ENCODE peak calls at places on chromosomes 16 and 17, in four cellular contexts. U, F, B and A are unnamed samples.

GRCh38 chr17:42997390-42997983 is 732 bp upstream of the RPL27 start:
- DNase-seq in B (no peak), U (no peak), F (no peak), A (peak)

GRCh38 chr17:5500247-5500803 is 14.0 kb downstream of the MIS12 start:
- DNase-seq in B (no peak), F (no peak), U (no peak), A (no peak)

GRCh38 chr16:9330036-9330545 is 238.6 kb downstream of the HAPSTR1 start:
- DNase-seq in B (no peak), F (no peak), U (no peak), A (no peak)

GRCh38 chr16:586645-587590 is 2.9 kb upstream of the RAB40C start:
- DNase-seq in F (no peak), B (no peak), U (peak), A (no peak)

GRCh38 chr17:3679186-3680126 is 10.8 kb downstream of the EMC6 start:
- DNase-seq in U (no peak), B (no peak), F (no peak), A (no peak)

GRCh38 chr16:66931665-66932064 is 2.5 kb downstream of the CIAO2B start:
- DNase-seq in F (no peak), U (no peak), B (no peak), A (no peak)

GRCh38 chr16:24668481-24669001 is 60.9 kb upstream of the TNRC6A start:
- DNase-seq in B (no peak), F (no peak), U (peak), A (no peak)

GRCh38 chr17:1029196-1029911 is 32.4 kb downstream of the TIMM22 start:
- DNase-seq in B (no peak), F (no peak), U (peak), A (peak)

GRCh38 chr17:40301315-40301714 is 7.7 kb upstream of the RARA start:
- DNase-seq in B (peak), U (no peak), F (no peak), A (peak)

GRCh38 chr16:138049-138417 is 440 bp downstream of the NPRL3 start:
- DNase-seq in U (peak), B (no peak), F (no peak), A (peak)

GRCh38 chr17:15502315-15503112 is 35.1 kb upstream of the CDRT4 start:
- DNase-seq in F (no peak), U (peak), B (peak), A (peak)

GRCh38 chr17:218711-219110 is 37.3 kb upstream of the DOC2B start:
- DNase-seq in B (no peak), U (no peak), F (no peak), A (peak)

GRCh38 chr16:25135239-25135878 is 23.8 kb downstream of the LCMT1 start:
- DNase-seq in F (no peak), B (peak), U (peak), A (no peak)

GRCh38 chr16:70576431-70577255 is 53.0 kb downstream of the SF3B3 start:
- DNase-seq in B (peak), F (no peak), U (peak), A (no peak)

GRCh38 chr16:29862383-29862883 is 593 bp downstream of the CDIPT start:
- DNase-seq in F (no peak), B (peak), U (peak), A (peak)

GRCh38 chr16:21001262-21001661 is 100.7 kb downstream of the LYRM1 start:
- DNase-seq in U (peak), B (peak), F (peak), A (peak)

GRCh38 chr17:45976755-45977505 is 22.1 kb upstream of the STH start:
- DNase-seq in F (no peak), B (no peak), U (peak), A (no peak)

GRCh38 chr17:49952209-49952911 is 16.6 kb upstream of the DLX4 start:
- DNase-seq in B (peak), U (peak), F (peak), A (peak)

GRCh38 chr17:30291571-30292489 is at the start of gene BLMH:
- DNase-seq in U (peak), B (peak), F (no peak), A (peak)

GRCh38 chr17:81898885-81899284 is 3.2 kb upstream of the NPB start:
- DNase-seq in U (no peak), B (no peak), F (no peak), A (no peak)

GRCh38 chr17:9217151-9218067 is 196.1 kb downstream of the NTN1 start:
- DNase-seq in B (no peak), U (peak), F (no peak), A (no peak)

GRCh38 chr17:43931062-43931571 is 11.2 kb downstream of the PPY start:
- DNase-seq in F (no peak), U (no peak), B (peak), A (no peak)

GRCh38 chr17:39225974-39226683 is 384 bp upstream of the STAC2 start:
- DNase-seq in F (no peak), U (peak), B (peak), A (peak)

GRCh38 chr17:45334231-45334630 is 17.4 kb upstream of the MAP3K14 start:
- DNase-seq in F (no peak), B (no peak), U (no peak), A (no peak)

GRCh38 chr16:74309789-74310781 is 13.5 kb downstream of the PSMD7 start:
- DNase-seq in B (peak), U (peak), F (peak), A (peak)

GRCh38 chr17:3695723-3696411 is at the start of gene P2RX5:
- DNase-seq in F (no peak), U (peak), B (no peak), A (peak)

GRCh38 chr17:52762147-52762793 is 603.8 kb upstream of the CA10 start:
- DNase-seq in F (no peak), U (no peak), B (no peak), A (no peak)

GRCh38 chr17:47316316-47316715 is 7.4 kb upstream of the EFCAB13 start:
- DNase-seq in F (no peak), U (no peak), B (no peak), A (no peak)

GRCh38 chr16:88493879-88494278 is 40.8 kb downstream of the ZFPM1 start:
- DNase-seq in B (no peak), U (no peak), F (no peak), A (no peak)

DNA sequence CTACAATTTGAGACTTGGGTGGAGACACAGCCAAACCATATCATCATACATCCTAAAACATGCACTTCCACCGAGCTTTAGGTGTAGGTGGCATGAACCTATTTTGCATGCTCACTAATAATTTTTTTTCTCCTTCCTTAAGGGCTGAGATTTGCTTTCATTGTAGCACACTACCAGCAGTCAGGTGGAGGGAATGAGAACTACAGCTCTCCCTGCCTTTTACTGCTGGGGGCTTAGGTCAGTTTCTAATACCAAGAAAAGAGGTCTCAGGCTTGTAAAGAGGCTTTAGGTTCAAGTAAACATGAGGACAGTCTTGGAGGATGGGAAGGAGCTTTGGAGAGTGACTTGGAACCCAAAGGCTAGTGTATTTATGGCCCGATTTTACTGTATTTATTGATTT is 22.0 kb downstream of the CFAP20 start:
- DNase-seq in F (no peak), B (no peak), U (no peak), A (no peak)
- TF ChIP-seq CTCF in F (no peak), B (no peak), U (no peak), A (no peak)

DNA sequence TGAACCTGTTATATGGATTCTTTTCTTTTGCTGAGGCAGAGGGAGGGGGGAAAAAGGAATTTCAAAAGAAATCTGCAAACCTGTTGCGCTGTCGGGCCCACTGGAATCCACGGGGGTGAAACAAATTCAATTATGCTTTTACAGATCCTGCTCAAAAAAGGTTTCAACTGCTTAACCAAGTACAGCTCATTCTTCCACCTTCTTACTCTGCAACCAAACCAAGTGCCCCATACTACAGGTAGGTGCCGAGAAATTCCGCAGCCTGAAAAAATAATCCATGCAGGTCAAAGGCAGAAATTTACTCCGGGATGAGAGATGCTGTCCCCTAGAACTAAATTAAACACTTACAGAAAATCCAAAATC is 416 bp downstream of the RNF43 start:
- DNase-seq in F (no peak), U (no peak), B (no peak), A (no peak)
- H3K27ac ChIP-seq in F (peak), U (peak), B (peak), A (peak)

GRCh38 chr17:62984801-62985200 is 18.8 kb downstream of the TANC2 start:
- DNase-seq in B (no peak), U (no peak), F (no peak), A (no peak)

GRCh38 chr17:62986549-62986948 is 20.5 kb downstream of the TANC2 start:
- DNase-seq in U (no peak), B (no peak), F (no peak), A (no peak)

GRCh38 chr17:62981933-62982332 is 15.9 kb downstream of the TANC2 start:
- DNase-seq in F (no peak), B (peak), U (no peak), A (no peak)

DNA sequence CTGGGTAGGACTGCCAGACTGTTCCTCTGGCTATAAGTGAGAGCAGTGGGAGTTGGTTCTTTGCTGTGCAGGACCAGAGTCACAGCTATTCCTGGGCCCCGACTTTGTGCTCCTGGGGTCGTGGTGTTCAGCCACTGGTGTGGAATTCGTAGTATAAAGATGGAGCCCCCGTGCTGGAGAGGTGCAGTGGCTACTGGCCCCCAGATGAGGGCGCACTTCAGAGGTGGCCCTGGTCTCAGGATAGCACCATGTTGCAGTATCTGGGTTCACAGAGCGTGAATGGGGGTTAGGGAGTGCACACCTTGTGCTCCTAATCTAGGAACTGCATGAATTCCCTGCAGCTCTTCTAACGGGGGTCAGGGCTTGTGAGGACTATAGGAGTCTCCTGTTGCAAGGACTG is 21.1 kb downstream of the TANC2 start:
- DNase-seq in F (no peak), U (no peak), B (no peak), A (no peak)
- TF ChIP-seq CTCF in F (peak), U (peak), B (peak), A (peak)

GRCh38 chr16:89574681-89575246 is 794 bp upstream of the CPNE7 start:
- DNase-seq in F (no peak), U (peak), B (peak), A (no peak)
- H3K27ac ChIP-seq in F (peak), U (no peak), B (peak), A (no peak)

GRCh38 chr16:86074651-86075487 is 175.9 kb downstream of the IRF8 start:
- DNase-seq in F (no peak), B (no peak), U (no peak), A (no peak)

GRCh38 chr16:86071611-86072240 is 172.8 kb downstream of the IRF8 start:
- DNase-seq in F (no peak), B (no peak), U (no peak), A (no peak)

GRCh38 chr16:86073763-86074493 is 175.0 kb downstream of the IRF8 start:
- DNase-seq in B (no peak), U (no peak), F (no peak), A (no peak)

GRCh38 chr16:86072328-86073102 is 173.6 kb downstream of the IRF8 start:
- DNase-seq in B (peak), U (peak), F (peak), A (peak)

GRCh38 chr16:86073103-86073625 is 174.2 kb downstream of the IRF8 start:
- DNase-seq in F (no peak), U (no peak), B (no peak), A (no peak)
- TF ChIP-seq CTCF in F (no peak), U (no peak), B (no peak), A (no peak)